ENCODE peak calls at places on chromosomes 1 and 21, in six cellular contexts. Q is WTC11, I is astrocyte, G is D721Med, K is A673, D is OCI-LY7. X is an unnamed sample.
A peak's percentile ranks its signal among the peaks of the same experiment; 100 is the strongest.

GRCh38 chr1:168801032-168801745 is 72.2 kb upstream of the DPT start:
- DNase-seq in G (no peak), K (peak; percentile 7), I (peak; percentile 9), D (no peak), Q (no peak), X (no peak)

GRCh38 chr1:159170639-159171038 is 776 bp upstream of the CADM3 start:
- DNase-seq in Q (no peak), D (no peak), K (no peak), G (no peak), I (no peak), X (no peak)

GRCh38 chr21:37210799-37211198 is 56.3 kb downstream of the VPS26C start:
- DNase-seq in K (no peak), G (no peak), Q (no peak), I (no peak), D (no peak), X (no peak)

GRCh38 chr1:9413877-9414213 is 121.2 kb downstream of the SPSB1 start:
- DNase-seq in D (no peak), K (no peak), Q (no peak), G (no peak), I (peak; percentile 88), X (no peak)

GRCh38 chr1:98849969-98850636 is 154.6 kb downstream of the PLPPR5 start:
- DNase-seq in K (no peak), I (no peak), G (no peak), Q (no peak), D (no peak), X (no peak)

GRCh38 chr1:210222288-210223006 is 10.1 kb upstream of the SERTAD4 start:
- DNase-seq in K (peak; percentile 29), D (no peak), G (no peak), I (peak; percentile 51), Q (no peak), X (no peak)

GRCh38 chr1:206839857-206840256 is 25.6 kb upstream of the IL20 start:
- DNase-seq in K (no peak), Q (no peak), D (no peak), I (peak; percentile 83), G (no peak), X (no peak)

GRCh38 chr1:42784946-42785693 is at the start of gene TMEM269:
- DNase-seq in Q (peak; percentile 16), D (no peak), G (no peak), I (no peak), K (no peak), X (peak; percentile 65)

GRCh38 chr1:114015075-114015474 is 35.8 kb downstream of the OLFML3 start:
- DNase-seq in G (no peak), K (peak; percentile 33), Q (no peak), D (no peak), I (peak; percentile 28), X (no peak)

GRCh38 chr1:22619252-22619651 is 17.2 kb upstream of the C1QA start:
- DNase-seq in G (no peak), K (no peak), D (no peak), I (no peak), Q (no peak), X (no peak)

GRCh38 chr1:26994020-26994745 is 691 bp downstream of the TRNP1 start:
- DNase-seq in G (no peak), K (no peak), D (peak; percentile 11), Q (no peak), I (no peak), X (peak; percentile 65)

GRCh38 chr1:173210273-173210672 is 3.1 kb upstream of the TNFSF4 start:
- DNase-seq in K (no peak), Q (no peak), D (no peak), G (no peak), I (no peak), X (no peak)

GRCh38 chr1:226074046-226074445 is 11.5 kb downstream of the H3-3A start:
- DNase-seq in K (no peak), D (no peak), I (no peak), Q (no peak), G (no peak), X (no peak)

GRCh38 chr21:31548688-31549087 is 110.8 kb upstream of the SOD1 start:
- DNase-seq in I (no peak), K (no peak), D (no peak), Q (no peak), G (no peak), X (no peak)

GRCh38 chr1:65309317-65310077 is at the start of gene DNAJC6:
- DNase-seq in G (peak; percentile 19), D (no peak), K (peak; percentile 73), Q (peak; percentile 93), I (peak; percentile 52), X (peak; percentile 71)

GRCh38 chr1:223486366-223486765 is 93.2 kb downstream of the CCDC185 start:
- DNase-seq in G (no peak), I (no peak), K (no peak), D (no peak), Q (no peak), X (no peak)

GRCh38 chr1:214537219-214537618 is 14.2 kb downstream of the PTPN14 start:
- DNase-seq in I (no peak), D (no peak), G (no peak), K (peak; percentile 49), Q (no peak), X (no peak)

GRCh38 chr1:161119017-161119378 is 1.1 kb downstream of the NIT1 start:
- DNase-seq in K (no peak), I (no peak), Q (peak; percentile 18), D (peak; percentile 54), G (no peak), X (no peak)

GRCh38 chr1:215282557-215282956 is 200.0 kb downstream of the KCNK2 start:
- DNase-seq in D (no peak), I (peak; percentile 25), Q (no peak), K (peak; percentile 52), G (no peak), X (no peak)

GRCh38 chr1:33382651-33383415 is 48.1 kb downstream of the PHC2 start:
- DNase-seq in K (peak; percentile 25), D (no peak), G (no peak), Q (no peak), I (peak; percentile 28), X (no peak)

GRCh38 chr1:27504588-27505419 is 14.8 kb upstream of the WASF2 start:
- DNase-seq in Q (peak; percentile 58), G (peak; percentile 16), I (peak; percentile 45), D (no peak), K (no peak), X (no peak)

GRCh38 chr21:44556879-44557278 is 1.7 kb downstream of the KRTAP10-3 start:
- DNase-seq in K (no peak), Q (no peak), D (no peak), G (no peak), I (no peak), X (peak; percentile 56)

GRCh38 chr1:182630586-182630985 is 26.4 kb upstream of the RGS16 start:
- DNase-seq in D (no peak), K (no peak), G (no peak), I (no peak), Q (no peak), X (no peak)

DNA sequence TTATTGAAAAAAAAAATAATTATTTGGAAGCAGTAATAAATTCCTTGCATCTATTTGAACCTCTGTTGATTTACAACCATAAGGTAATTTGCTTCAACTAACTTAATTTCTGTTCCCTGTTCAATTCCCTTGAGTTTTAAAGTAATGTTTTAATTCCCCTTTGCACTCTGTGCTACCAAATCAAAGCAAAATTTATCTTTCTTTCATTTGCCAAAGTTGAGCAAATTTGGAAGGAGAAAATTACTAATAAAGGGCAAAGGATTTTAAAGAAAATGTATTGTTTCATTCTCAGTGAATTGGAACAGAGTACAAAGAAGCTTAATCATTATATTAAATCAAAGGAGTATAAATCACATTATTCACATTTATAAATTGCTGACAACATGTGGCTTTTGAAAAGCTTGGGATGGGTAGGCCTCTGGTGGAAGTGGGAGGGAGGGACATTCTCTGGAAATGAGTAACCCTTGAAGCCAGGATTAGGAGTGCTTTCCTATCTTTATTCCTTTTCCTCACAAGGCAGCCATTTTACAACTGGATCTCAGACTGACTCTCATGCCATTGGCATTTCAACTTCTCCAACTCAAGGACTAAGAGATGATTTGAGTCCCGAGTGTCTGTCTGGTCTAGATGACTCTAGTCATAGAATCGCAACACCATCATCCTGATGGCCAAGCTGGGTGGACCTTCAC is 331.6 kb upstream of the DUSP10 start:
- DNase-seq in Q (no peak), G (no peak), I (peak; percentile 92), D (no peak), K (no peak), X (no peak)
- TF ChIP-seq CTCF in Q (no peak), G (no peak), I (no peak), D (no peak), K (no peak), X (no peak)

GRCh38 chr1:31422505-31423319 is 9.7 kb downstream of the SERINC2 start:
- DNase-seq in K (peak; percentile 59), G (peak; percentile 68), D (peak; percentile 79), I (peak; percentile 64), Q (peak; percentile 83), X (peak; percentile 81)
- TF ChIP-seq CTCF in K (peak; percentile 94), G (peak; percentile 90), D (peak; percentile 96), I (peak; percentile 99), Q (peak; percentile 83), X (peak; percentile 95)

DNA sequence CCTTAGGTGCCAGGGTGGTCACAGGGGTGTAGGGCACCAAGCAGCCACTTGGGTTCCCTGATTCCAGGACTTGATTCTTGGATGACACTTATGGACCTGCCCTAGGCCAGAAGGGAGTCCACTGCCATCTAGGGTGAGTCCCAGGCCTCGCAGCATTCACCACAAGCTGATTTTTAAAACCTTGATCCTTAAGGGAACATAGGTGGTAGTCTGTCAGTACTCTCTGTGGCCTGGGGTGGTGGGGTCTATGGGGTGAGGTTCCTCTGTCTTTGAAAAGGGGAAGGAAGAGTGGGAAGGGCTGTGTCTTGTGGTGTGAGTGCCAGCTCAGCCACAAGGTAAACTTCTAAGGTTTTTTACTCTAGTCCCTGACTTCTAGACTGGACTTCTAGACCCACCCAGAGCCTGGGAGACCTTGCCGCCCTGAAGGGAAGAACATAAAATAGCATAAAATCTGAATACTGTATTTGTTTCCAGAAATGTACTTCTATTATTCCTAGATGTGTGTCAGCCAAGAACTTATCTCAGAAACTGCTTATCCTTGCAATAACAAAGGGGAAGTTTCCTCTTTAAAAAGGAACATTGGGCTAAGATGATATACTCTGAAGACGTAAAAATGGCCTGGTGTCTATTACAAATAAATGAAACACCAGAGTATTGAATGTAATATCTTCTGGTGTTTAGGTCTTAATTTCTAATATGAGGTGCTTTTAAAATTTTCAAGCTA is 757.3 kb downstream of the LTN1 start:
- DNase-seq in D (no peak), I (no peak), G (no peak), K (no peak), Q (peak; percentile 24), X (no peak)
- TF ChIP-seq CTCF in D (no peak), I (no peak), G (no peak), K (peak; percentile 36), Q (no peak), X (no peak)

GRCh38 chr1:198068280-198068679 is 88.5 kb upstream of the NEK7 start:
- DNase-seq in I (no peak), Q (no peak), G (no peak), D (no peak), K (no peak), X (no peak)

GRCh38 chr1:198075296-198075695 is 81.5 kb upstream of the NEK7 start:
- DNase-seq in Q (no peak), I (no peak), D (no peak), K (no peak), G (no peak), X (no peak)

DNA sequence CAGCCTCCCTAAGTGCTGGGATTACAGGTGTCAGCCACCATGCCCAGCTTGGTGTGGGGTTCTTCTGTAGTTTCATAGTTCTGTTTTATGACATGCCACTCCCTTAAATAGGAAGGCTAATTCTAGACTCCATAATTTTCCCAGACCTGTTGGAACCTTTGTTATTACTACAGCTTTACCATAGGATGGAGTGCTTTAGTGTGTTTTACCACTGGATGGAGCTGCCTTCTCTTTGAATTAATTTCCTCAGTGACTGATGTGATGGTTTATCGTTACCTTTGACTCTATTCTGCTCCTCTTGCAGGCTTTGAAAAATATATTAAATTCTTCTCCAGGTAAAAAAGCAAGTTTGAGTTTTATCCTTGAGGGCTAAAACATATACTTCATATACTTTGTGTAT is 84.6 kb upstream of the NEK7 start:
- DNase-seq in K (no peak), I (no peak), Q (no peak), D (no peak), G (no peak), X (no peak)
- TF ChIP-seq CTCF in K (peak; percentile 33), I (peak; percentile 24), Q (no peak), D (peak; percentile 39), G (peak; percentile 32), X (no peak)

X was measured in GM20000.